ENCODE peak calls at places on chromosomes 2 and 18, in ten cellular contexts. O is Peyer's patch; J is thoracic aorta; F is left lung; S is CD8-positive, alpha-beta T cell; E is A673; K is heart right ventricle; G is small intestine; A is left ventricle myocardium inferior; X is transverse colon. V is an unnamed sample. For H3K4me1, the result is how much of the 10 kb centered on the place peaks cover.

GRCh38 chr2:144553379-144553778 is 33.5 kb upstream of the ZEB2 start:
- DNase-seq in J (no peak), F (no peak), K (no peak), X (no peak), S (no peak), E (peak), G (no peak), O (no peak), A (no peak), V (no peak)

GRCh38 chr2:15687720-15688119 is 96.1 kb downstream of the DDX1 start:
- DNase-seq in A (no peak), G (no peak), S (no peak), O (no peak), F (no peak), K (no peak), E (no peak), J (no peak), X (no peak), V (no peak)

GRCh38 chr2:148875387-148876051 is 492 bp downstream of the KIF5C start:
- DNase-seq in E (no peak), F (no peak), S (peak), X (no peak), K (no peak), A (no peak), G (no peak), J (no peak), O (no peak), V (no peak)

GRCh38 chr2:44751754-44752479 is 189.6 kb upstream of the SIX3 start:
- DNase-seq in J (no peak), G (no peak), F (no peak), X (no peak), S (no peak), K (no peak), O (no peak), A (no peak), E (peak), V (no peak)

GRCh38 chr2:1509271-1509995 is 96.2 kb downstream of the TPO start:
- DNase-seq in J (no peak), F (peak), E (no peak), A (no peak), G (no peak), O (no peak), K (no peak), X (peak), S (no peak), V (no peak)

GRCh38 chr2:172345951-172346555 is 81.3 kb upstream of the ITGA6 start:
- DNase-seq in K (no peak), O (no peak), X (no peak), E (peak), G (peak), J (no peak), S (no peak), F (no peak), A (no peak), V (no peak)

GRCh38 chr2:220279372-220279771 is 651.9 kb downstream of the SLC4A3 start:
- DNase-seq in A (no peak), S (no peak), J (no peak), E (no peak), O (no peak), X (no peak), G (no peak), F (no peak), K (no peak), V (no peak)

GRCh38 chr18:3081558-3081957 is 68.6 kb upstream of the LPIN2 start:
- DNase-seq in A (no peak), K (no peak), X (no peak), E (peak), S (no peak), G (no peak), J (no peak), O (no peak), F (no peak), V (no peak)

GRCh38 chr2:202147775-202148174 is 74.7 kb downstream of the KIAA2012 start:
- DNase-seq in F (no peak), A (no peak), E (no peak), O (no peak), K (no peak), G (no peak), J (no peak), X (no peak), S (no peak), V (no peak)

GRCh38 chr2:133753665-133754064 is 185.4 kb upstream of the NCKAP5 start:
- DNase-seq in G (no peak), K (peak), A (no peak), X (no peak), J (no peak), S (no peak), O (no peak), F (no peak), E (peak), V (no peak)

GRCh38 chr18:39806519-39806918 is 2148.5 kb upstream of the PIK3C3 start:
- DNase-seq in X (no peak), J (no peak), A (no peak), F (no peak), K (no peak), G (no peak), O (no peak), E (peak), S (no peak), V (no peak)

GRCh38 chr2:62793213-62793612 is 87.7 kb downstream of the EHBP1 start:
- DNase-seq in K (no peak), X (no peak), S (no peak), G (no peak), A (no peak), O (no peak), J (no peak), E (no peak), F (no peak), V (no peak)

DNA sequence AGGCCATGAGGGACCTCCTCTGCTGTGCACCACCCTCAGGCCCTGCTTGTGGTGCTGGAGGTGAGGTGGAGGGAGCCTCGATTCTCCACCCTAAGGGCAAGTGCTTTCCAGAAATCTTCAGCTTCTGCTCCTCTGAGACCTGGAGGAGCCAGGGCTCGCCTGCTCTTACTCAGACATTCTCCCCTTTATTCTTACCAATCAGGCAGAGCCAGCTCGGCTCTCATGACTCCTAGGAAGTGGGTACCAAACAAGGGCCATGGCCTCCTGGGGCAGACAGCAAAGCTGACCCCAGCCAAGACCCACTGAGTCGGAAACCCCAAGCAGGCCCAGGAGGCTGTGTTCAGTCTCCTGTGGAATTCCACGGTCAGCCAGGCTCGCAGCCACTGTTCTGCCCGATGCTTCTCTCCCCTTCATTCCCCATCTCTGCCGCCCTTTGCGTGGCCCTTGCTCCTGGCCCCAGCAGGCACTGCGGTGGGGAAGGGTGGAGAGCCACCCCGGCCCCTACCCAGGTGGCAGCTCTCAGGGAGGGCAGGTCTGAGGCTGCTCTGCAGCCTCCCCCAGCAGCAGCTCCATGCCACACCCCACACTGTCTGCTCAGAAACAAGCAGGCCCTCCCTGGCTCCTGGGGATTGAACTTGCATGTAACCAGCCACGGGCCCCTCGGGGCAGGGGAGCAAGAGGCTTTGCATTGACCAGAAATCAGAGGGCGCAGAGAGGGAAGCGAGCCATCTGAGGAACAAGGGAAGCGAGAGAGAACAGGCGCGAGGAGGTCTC is 24.0 kb downstream of the HS1BP3 start:
- DNase-seq in O (no peak), F (peak), J (no peak), K (no peak), S (no peak), A (peak), X (no peak), E (no peak), G (no peak), V (peak)
- H3K4me1 ChIP-seq in O (under half), F (under half), J (under half), K (half or more), S (under half), A (half or more), X (under half), E (under half), G (under half), V (under half)

GRCh38 chr2:239212121-239212520 is 188.7 kb downstream of the HDAC4 start:
- DNase-seq in S (no peak), X (no peak), O (no peak), E (no peak), J (no peak), F (no peak), K (no peak), A (peak), G (no peak), V (no peak)
- H3K4me1 ChIP-seq in S (under half), X (under half), O (under half), E (under half), J (under half), F (under half), K (under half), A (half or more), G (under half), V (under half)

GRCh38 chr2:36371070-36371962 is 15.7 kb downstream of the CRIM1 start:
- DNase-seq in O (no peak), E (no peak), F (no peak), K (no peak), G (peak), A (no peak), X (peak), S (no peak), J (no peak), V (no peak)
- H3K4me1 ChIP-seq in O (under half), E (half or more), F (half or more), K (half or more), G (under half), A (half or more), X (half or more), S (under half), J (half or more), V (half or more)

DNA sequence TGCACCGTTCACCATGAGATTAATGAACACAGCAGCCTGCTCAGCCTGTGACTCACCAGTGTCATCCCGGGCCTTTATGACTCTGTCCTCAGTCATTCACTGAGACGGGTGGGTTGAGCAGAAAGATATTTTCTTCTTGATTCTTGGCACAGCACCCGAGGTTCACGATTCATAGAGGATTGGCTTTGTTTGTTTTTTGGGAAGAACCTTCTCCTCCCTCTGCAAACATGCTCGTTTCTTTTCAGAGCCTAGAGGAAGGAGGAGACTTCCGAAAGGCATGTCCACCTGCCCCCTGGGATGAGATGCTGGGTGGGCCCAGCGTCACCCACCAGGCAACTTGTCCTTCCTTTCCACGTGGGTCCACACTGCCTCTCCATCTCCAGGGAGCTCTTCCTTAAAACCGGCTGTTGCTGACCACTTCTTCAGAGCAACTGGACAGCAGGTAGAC is 199.2 kb downstream of the GLI2 start:
- DNase-seq in E (peak), J (peak), G (peak), S (no peak), X (peak), A (no peak), K (no peak), O (no peak), F (no peak), V (peak)
- H3K4me1 ChIP-seq in E (under half), J (half or more), G (under half), S (under half), X (under half), A (under half), K (under half), O (under half), F (under half), V (under half)

DNA sequence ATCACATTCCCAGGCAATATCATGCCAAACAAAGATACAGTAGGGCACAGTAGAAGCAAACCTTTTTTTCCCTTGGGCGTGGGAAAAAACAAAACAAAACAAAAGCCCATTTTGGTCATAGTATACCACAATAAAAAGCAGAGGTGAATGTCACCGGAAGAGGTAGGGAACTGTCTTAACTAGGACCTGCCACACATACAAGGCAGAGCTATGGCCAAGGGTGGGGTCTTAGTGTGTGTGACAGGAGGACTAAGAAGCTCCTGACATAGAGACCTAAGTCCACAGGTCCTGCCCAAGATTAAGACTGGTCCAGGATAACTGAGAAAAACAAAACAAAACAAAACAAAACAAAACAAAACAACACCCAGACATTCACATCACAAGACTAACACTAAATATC is 441.2 kb upstream of the DSEL start:
- DNase-seq in X (no peak), G (no peak), F (no peak), S (no peak), J (no peak), E (no peak), O (no peak), K (no peak), A (no peak), V (no peak)
- H3K4me1 ChIP-seq in X (under half), G (under half), F (under half), S (under half), J (under half), E (under half), O (under half), K (under half), A (under half), V (under half)

DNA sequence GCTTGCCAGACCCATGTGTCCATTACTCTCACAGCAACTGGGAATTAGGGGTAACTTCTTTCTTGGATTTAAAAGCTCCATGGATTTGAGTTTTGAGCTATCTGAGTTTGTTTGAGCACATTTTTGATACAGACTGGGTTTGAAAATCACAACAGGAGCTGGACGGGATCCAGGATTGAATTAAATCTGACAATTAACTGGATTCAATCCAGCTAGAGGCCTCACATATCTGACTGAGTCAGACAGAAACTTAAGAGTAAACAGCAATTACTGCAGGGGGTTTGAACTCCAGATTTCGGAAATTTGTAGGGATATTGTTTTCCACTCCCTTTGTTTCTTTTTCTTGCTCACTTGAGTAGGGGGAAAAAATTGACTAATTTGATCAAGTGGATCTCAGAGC is 1569.5 kb upstream of the SLC39A10 start:
- DNase-seq in S (no peak), G (no peak), J (no peak), X (no peak), K (no peak), E (peak), F (no peak), A (no peak), O (no peak), V (no peak)
- H3K4me1 ChIP-seq in S (under half), G (under half), J (under half), X (under half), K (under half), E (under half), F (under half), A (under half), O (under half), V (under half)

GRCh38 chr2:96239745-96240264 is 26.0 kb downstream of the TMEM127 start:
- DNase-seq in E (no peak), F (no peak), A (no peak), O (no peak), X (no peak), K (no peak), G (no peak), J (no peak), S (no peak), V (no peak)
- H3K4me1 ChIP-seq in E (under half), F (under half), A (under half), O (under half), X (under half), K (under half), G (under half), J (under half), S (under half), V (under half)

V was measured in ascending aorta.